ENCODE peak calls at places on chromosomes 16 and 17, in four cellular contexts. C is fibroblast of pulmonary artery, T is MG63, E is lower lobe of right lung. O is an unnamed sample.

GRCh38 chr17:12415031-12415430 is 250.7 kb upstream of the MYOCD start:
- DNase-seq in T (peak; percentile 4), C (peak; percentile 38), E (no peak), O (peak; percentile 12)

GRCh38 chr17:1648582-1649115 is 1.0 kb downstream of the RILP start:
- DNase-seq in E (peak; percentile 97), C (peak; percentile 98), T (peak; percentile 85), O (peak; percentile 86)

GRCh38 chr17:17343160-17343735 is 40.1 kb downstream of the NT5M start:
- DNase-seq in C (no peak), T (no peak), E (no peak), O (no peak)

GRCh38 chr16:24309222-24309905 is 53.2 kb downstream of the CACNG3 start:
- DNase-seq in T (peak; percentile 97), C (peak; percentile 13), E (no peak), O (peak; percentile 6)

GRCh38 chr17:78832541-78832810 is 8.1 kb downstream of the USP36 start:
- DNase-seq in C (no peak), T (no peak), E (no peak), O (no peak)

GRCh38 chr16:48117217-48118105 is 38.3 kb downstream of the ABCC12 start:
- DNase-seq in T (peak; percentile 44), E (peak; percentile 62), C (peak; percentile 60), O (no peak)

GRCh38 chr16:56736476-56736875 is 6.5 kb downstream of the NUP93 start:
- DNase-seq in C (no peak), T (no peak), E (no peak), O (no peak)

GRCh38 chr17:48262982-48263586 is 155.5 kb downstream of the SNX11 start:
- DNase-seq in T (no peak), E (no peak), C (peak; percentile 39), O (no peak)

GRCh38 chr17:51221322-51221721 is 38.5 kb downstream of the MBTD1 start:
- DNase-seq in T (no peak), E (no peak), C (no peak), O (no peak)

DNA sequence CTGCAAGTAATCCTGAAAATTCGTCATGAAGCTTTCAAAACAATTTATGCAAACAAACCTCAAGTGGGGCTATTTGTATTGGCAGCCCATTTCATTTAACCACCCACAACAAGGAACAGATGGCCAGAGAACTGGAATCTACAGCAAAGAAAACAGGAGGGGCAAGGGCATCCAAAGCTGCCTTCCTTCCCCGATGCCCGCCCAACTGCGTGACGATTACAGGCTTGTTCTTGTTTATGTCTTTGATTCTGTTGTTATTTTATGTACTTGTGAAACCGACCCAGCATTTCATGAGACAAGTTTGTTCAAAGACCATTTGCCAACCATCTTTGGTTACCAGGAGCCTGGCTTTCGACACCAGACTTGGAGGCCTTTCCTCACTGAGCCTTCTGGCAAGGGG is 59.1 kb upstream of the IRX6 start:
- DNase-seq in T (peak; percentile 93), E (no peak), C (no peak), O (no peak)
- H3K4me3 ChIP-seq in T (no peak overlapping the region), E (no peak overlapping the region), C (no peak overlapping the region), O (no peak overlapping the region)

DNA sequence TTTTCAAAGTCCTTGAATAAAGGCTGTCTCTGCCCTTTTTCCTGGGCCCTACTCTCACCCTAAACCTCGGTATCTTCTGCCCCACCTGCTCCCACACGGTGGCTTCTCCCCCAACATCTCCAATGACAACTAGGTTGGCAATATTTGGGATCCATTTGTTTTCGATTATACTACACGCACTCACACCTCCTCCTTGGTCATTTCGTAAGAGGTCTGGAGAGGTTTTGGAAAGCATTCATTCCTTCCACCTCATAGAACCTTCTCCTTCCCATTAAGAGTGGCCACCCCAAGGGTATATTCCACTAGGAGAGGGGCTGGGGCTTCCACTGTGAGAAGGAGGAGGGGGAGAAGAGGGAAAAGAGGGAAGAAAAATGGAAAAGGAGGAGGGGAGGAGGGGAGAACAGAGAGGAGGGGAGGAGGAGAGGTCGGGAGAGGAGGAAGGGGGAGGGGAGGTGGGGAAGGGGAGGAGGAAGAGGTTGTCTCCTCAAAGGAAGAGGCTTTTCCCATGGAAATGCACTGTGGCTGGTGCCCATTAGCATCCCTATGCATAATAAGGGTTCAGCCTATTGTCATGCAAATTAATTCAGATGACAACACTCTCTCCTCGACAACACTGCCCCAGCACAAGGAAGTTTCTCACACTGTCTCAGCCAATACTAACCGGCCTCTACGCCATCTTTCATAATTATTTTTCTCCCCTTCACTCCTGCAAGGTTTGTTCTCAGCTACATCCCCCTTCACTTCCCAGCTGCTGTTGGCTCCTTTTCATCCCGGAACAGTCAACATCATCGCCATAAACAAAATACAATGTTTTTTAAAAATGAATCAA is 30.0 kb downstream of the SOX9 start:
- DNase-seq in E (no peak), C (no peak), T (no peak), O (no peak)
- H3K4me3 ChIP-seq in E (no peak overlapping the region), C (no peak overlapping the region), T (no peak overlapping the region), O (no peak overlapping the region)

DNA sequence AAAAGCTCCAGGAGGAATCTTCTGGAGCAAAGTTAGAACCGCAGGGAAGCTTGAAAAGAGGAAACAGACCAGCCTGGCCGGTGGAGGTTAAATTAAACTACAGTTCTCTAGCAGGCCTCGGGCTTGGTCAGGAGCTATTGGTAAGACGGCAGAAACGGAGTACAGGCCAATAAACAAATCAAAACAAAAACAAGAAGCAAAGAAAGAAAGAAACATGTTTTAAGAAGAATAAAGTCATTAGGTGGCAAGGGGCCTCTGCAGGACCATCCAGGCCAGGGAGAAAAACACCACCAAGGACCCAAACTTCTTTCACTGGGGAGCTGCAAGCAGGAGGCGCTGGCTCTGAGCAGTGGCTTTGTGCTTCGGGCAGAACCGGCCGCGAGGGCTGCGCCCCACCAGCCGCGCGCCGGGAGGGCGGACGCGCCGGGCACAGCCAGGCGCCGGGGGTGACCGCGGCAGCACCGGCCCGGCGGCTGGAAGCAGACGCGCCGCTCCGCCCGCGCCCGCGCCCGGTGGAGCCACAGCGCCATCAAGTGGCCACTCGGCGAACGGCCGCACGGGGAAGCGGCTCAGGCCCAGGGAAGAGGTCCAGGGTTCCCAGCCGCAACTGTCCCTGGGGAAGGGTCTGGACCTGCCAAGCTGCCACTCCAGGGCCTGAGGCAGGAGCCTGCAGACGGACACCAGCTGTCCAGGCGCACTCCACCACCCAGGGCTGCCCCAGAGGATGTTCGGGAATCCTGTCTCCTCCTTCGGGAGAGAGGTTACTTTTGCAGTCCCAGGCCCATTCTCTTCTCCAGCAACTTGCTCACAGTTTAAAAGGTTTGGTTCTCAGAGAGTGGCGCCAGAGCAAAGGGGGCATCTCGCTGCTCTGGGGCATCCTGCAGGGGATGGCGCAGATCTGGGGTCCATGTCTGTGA is 419.4 kb downstream of the SOX9 start:
- DNase-seq in T (peak; percentile 80), C (peak; percentile 67), E (peak; percentile 74), O (no peak)
- H3K4me3 ChIP-seq in T (no peak overlapping the region), C (peak overlapping the region; percentile 17), E (peak overlapping the region; percentile 38), O (no peak overlapping the region)

GRCh38 chr16:76942089-76942488 is 248.9 kb upstream of the MON1B start:
- DNase-seq in C (no peak), T (no peak), E (no peak), O (no peak)

GRCh38 chr16:76947694-76948093 is 243.3 kb upstream of the MON1B start:
- DNase-seq in C (no peak), T (no peak), E (no peak), O (peak; percentile 6)

GRCh38 chr16:76941091-76941490 is 249.9 kb upstream of the MON1B start:
- DNase-seq in C (no peak), T (no peak), E (no peak), O (no peak)

GRCh38 chr16:76943936-76944335 is 247.1 kb upstream of the MON1B start:
- DNase-seq in T (no peak), C (peak; percentile 47), E (no peak), O (no peak)

GRCh38 chr16:76946879-76947278 is 244.1 kb upstream of the MON1B start:
- DNase-seq in C (peak; percentile 90), T (peak; percentile 9), E (no peak), O (peak; percentile 28)
- H3K4me3 ChIP-seq in C (no peak overlapping the region), T (no peak overlapping the region), E (no peak overlapping the region), O (no peak overlapping the region)

GRCh38 chr16:21646721-21647561 is 5.5 kb downstream of the IGSF6 start:
- DNase-seq in E (no peak), C (no peak), T (no peak), O (no peak)

GRCh38 chr16:21644674-21645073 is 7.7 kb downstream of the IGSF6 start:
- DNase-seq in T (no peak), C (no peak), E (no peak), O (no peak)

GRCh38 chr16:21643787-21644186 is 8.6 kb downstream of the IGSF6 start:
- DNase-seq in C (no peak), T (no peak), E (no peak), O (no peak)

GRCh38 chr16:21646091-21646490 is 6.3 kb downstream of the IGSF6 start:
- DNase-seq in E (no peak), T (no peak), C (no peak), O (no peak)

GRCh38 chr16:21645261-21645721 is 7.1 kb downstream of the IGSF6 start:
- DNase-seq in E (no peak), C (no peak), T (no peak), O (peak; percentile 4)
- H3K4me3 ChIP-seq in E (peak overlapping the region; percentile 37), C (peak overlapping the region; percentile 36), T (no peak overlapping the region), O (no peak overlapping the region)

GRCh38 chr16:87635541-87636049 is 33.3 kb downstream of the JPH3 start:
- DNase-seq in T (peak; percentile 50), C (peak; percentile 22), E (peak; percentile 76), O (no peak)
- H3K4me3 ChIP-seq in T (no peak overlapping the region), C (no peak overlapping the region), E (peak overlapping the region; percentile 40), O (no peak overlapping the region)

GRCh38 chr17:50127661-50128361 is 2.1 kb downstream of the SAMD14 start:
- DNase-seq in T (no peak), E (no peak), C (peak; percentile 40), O (no peak)
- H3K4me3 ChIP-seq in T (no peak overlapping the region), E (no peak overlapping the region), C (no peak overlapping the region), O (peak overlapping the region; percentile 62)

O was measured in astrocyte of the cerebellum.